ENCODE peak calls at places on chromosome 16, in five cellular contexts. B is K562, I is PC-9, R is neuronal stem cell, E is PC-3. S is an unnamed sample.

GRCh38 chr16:349211-349610 is 3.3 kb downstream of the AXIN1 start:
- DNase-seq in B (no peak), I (no peak), R (no peak), E (no peak), S (no peak)

GRCh38 chr16:11501583-11502138 is 85.1 kb downstream of the LITAF start:
- DNase-seq in B (no peak), I (no peak), R (peak; percentile 44), E (no peak), S (no peak)

GRCh38 chr16:3046506-3047386 is at the start of gene MMP25:
- DNase-seq in B (no peak), I (no peak), R (no peak), E (no peak), S (no peak)

GRCh38 chr16:1527836-1528811 is 5.3 kb upstream of the TMEM204 start:
- DNase-seq in B (peak; percentile 69), I (no peak), R (no peak), E (no peak), S (no peak)

GRCh38 chr16:14475370-14476139 is 154.5 kb downstream of the PARN start:
- DNase-seq in B (no peak), I (peak; percentile 81), R (no peak), E (peak; percentile 73), S (no peak)

GRCh38 chr16:87076950-87077749 is 240.0 kb downstream of the C16orf95 start:
- DNase-seq in B (peak; percentile 60), I (no peak), R (no peak), E (peak; percentile 65), S (peak; percentile 89)

GRCh38 chr16:58399718-58400633 is 7.7 kb downstream of the GINS3 start:
- DNase-seq in B (no peak), I (no peak), R (no peak), E (peak; percentile 54), S (no peak)

GRCh38 chr16:4465977-4466779 is 8.2 kb downstream of the NMRAL1 start:
- DNase-seq in B (no peak), I (no peak), R (no peak), E (no peak), S (no peak)

GRCh38 chr16:29784901-29785500 is 5.5 kb upstream of the KIF22 start:
- DNase-seq in B (peak; percentile 79), I (no peak), R (peak; percentile 48), E (no peak), S (no peak)

GRCh38 chr16:21162661-21163151 is 4.2 kb downstream of the LDAF1 start:
- DNase-seq in B (no peak), I (no peak), R (no peak), E (no peak), S (no peak)

GRCh38 chr16:14334366-14335105 is 263.4 kb downstream of the MRTFB start:
- DNase-seq in B (no peak), I (no peak), R (no peak), E (no peak), S (no peak)

GRCh38 chr16:89018605-89019158 is 41.7 kb upstream of the CBFA2T3 start:
- DNase-seq in B (no peak), I (no peak), R (no peak), E (no peak), S (no peak)

GRCh38 chr16:392450-393027 is 4.5 kb upstream of the NME4 start:
- DNase-seq in B (no peak), I (no peak), R (no peak), E (no peak), S (no peak)

GRCh38 chr16:29806096-29806579 is at the start of gene MAZ:
- DNase-seq in B (no peak), I (peak; percentile 77), R (no peak), E (no peak), S (no peak)

GRCh38 chr16:30721167-30721566 is 22.2 kb downstream of the SRCAP start:
- DNase-seq in B (no peak), I (no peak), R (no peak), E (no peak), S (no peak)

GRCh38 chr16:83830091-83830768 is 22.5 kb downstream of the HSBP1 start:
- DNase-seq in B (peak; percentile 79), I (no peak), R (no peak), E (no peak), S (no peak)

GRCh38 chr16:2520784-2521577 is 810 bp downstream of the AMDHD2 start:
- DNase-seq in B (peak; percentile 76), I (peak; percentile 73), R (no peak), E (peak; percentile 76), S (peak; percentile 78)

GRCh38 chr16:75224683-75225082 is 5.9 kb downstream of the CTRB1 start:
- DNase-seq in B (no peak), I (no peak), R (no peak), E (no peak), S (no peak)

GRCh38 chr16:80317132-80318098 is 223.4 kb upstream of the DYNLRB2 start:
- DNase-seq in B (peak; percentile 19), I (no peak), R (no peak), E (peak; percentile 4), S (no peak)

GRCh38 chr16:67915831-67916723 is 15.6 kb downstream of the CTRL start:
- DNase-seq in B (no peak), I (no peak), R (no peak), E (no peak), S (no peak)

GRCh38 chr16:68074850-68075249 is 10.3 kb upstream of the NFATC3 start:
- DNase-seq in B (no peak), I (no peak), R (no peak), E (no peak), S (peak; percentile 91)

GRCh38 chr16:88383401-88384221 is 852 bp downstream of the ZNF469 start:
- DNase-seq in B (no peak), I (no peak), R (no peak), E (peak; percentile 42), S (no peak)

GRCh38 chr16:70745536-70746025 is 55.4 kb downstream of the VAC14 start:
- DNase-seq in B (no peak), I (no peak), R (no peak), E (no peak), S (no peak)

GRCh38 chr16:70746708-70747424 is 54.1 kb downstream of the VAC14 start:
- DNase-seq in B (peak; percentile 88), I (peak; percentile 99), R (no peak), E (peak; percentile 94), S (no peak)

GRCh38 chr16:70743791-70744190 is 57.2 kb downstream of the VAC14 start:
- DNase-seq in B (no peak), I (no peak), R (no peak), E (no peak), S (no peak)

GRCh38 chr16:70746040-70746707 is 54.8 kb downstream of the VAC14 start:
- DNase-seq in B (peak; percentile 22), I (peak; percentile 48), R (no peak), E (peak; percentile 73), S (no peak)

GRCh38 chr16:70744366-70744765 is 56.6 kb downstream of the VAC14 start:
- DNase-seq in B (no peak), I (no peak), R (no peak), E (no peak), S (no peak)
- H2AFZ ChIP-seq in B (no peak overlapping the region), I (no peak overlapping the region), R (no peak overlapping the region), E (no peak overlapping the region), S (no peak overlapping the region)

GRCh38 chr16:53768167-53768566 is 64.2 kb downstream of the FTO start:
- DNase-seq in B (no peak), I (no peak), R (no peak), E (peak; percentile 48), S (peak; percentile 42)
- H3K4me1 ChIP-seq in B (no peaks in the 10 kb centered on the region), I (peaks cover 49% of the 10 kb centered on the region), R (peaks cover 16% of the 10 kb centered on the region), E (peaks cover 43% of the 10 kb centered on the region), S (peaks cover 60% of the 10 kb centered on the region)

DNA sequence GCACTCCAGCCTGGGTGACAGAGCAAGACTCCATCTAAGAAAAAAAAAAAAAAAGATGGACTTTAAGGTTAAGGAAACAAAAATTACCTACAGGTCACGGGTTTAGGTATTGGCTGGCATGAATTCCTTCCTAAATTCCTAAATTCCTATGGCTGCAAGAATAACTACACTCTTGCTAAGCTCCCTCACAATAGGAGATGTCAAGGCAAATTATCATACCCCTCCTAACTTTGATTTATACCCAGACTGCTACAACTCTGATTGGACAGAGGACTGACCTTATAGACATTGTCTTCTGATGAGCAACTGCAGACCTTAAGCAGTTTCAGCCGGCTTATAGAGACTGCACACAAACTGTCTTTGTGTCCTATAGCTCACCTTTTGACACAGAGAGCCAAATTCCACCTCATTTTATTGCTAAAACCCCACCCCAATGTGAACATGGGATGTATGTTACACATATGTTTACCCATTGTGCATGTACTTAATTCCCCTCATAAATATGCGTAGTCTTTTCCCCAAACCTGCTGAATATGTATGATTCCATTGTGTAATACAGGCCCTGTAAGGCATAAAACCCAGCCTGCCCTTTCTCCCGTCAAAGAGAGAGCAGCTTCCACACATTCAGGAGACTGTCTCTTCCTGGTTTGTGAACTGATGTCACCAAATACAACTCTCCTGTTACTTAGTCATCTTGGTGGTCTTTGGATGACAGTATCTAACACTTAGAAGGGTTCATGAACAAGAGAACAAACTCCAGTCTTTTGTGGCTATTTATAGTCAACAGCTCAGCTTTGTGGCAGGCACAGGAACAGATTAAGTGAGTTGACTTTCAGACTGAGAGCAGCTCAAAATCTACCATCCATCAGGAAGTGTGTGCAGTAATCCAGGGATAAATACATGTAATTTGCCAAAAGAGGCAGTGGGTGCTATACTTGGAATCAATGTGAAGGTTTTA is 24.8 kb upstream of the TMC7 start:
- DNase-seq in B (no peak), I (peak; percentile 34), R (no peak), E (no peak), S (no peak)
- H3K4me3 ChIP-seq in B (no peak overlapping the region), I (no peak overlapping the region), R (no peak overlapping the region), E (no peak overlapping the region), S (no peak overlapping the region)

GRCh38 chr16:57113664-57114063 is 21.3 kb downstream of the CPNE2 start:
- DNase-seq in B (no peak), I (no peak), R (no peak), E (no peak), S (no peak)

GRCh38 chr16:57111420-57111819 is 19.0 kb downstream of the CPNE2 start:
- DNase-seq in B (no peak), I (no peak), R (no peak), E (no peak), S (no peak)

GRCh38 chr16:57110937-57111336 is 18.6 kb downstream of the CPNE2 start:
- DNase-seq in B (no peak), I (no peak), R (no peak), E (no peak), S (no peak)

GRCh38 chr16:57113042-57113453 is 20.7 kb downstream of the CPNE2 start:
- DNase-seq in B (no peak), I (no peak), R (no peak), E (no peak), S (no peak)

GRCh38 chr16:57112403-57113041 is 20.1 kb downstream of the CPNE2 start:
- DNase-seq in B (peak; percentile 43), I (no peak), R (no peak), E (no peak), S (no peak)
- H2AFZ ChIP-seq in B (no peak overlapping the region), I (no peak overlapping the region), R (no peak overlapping the region), E (no peak overlapping the region), S (no peak overlapping the region)

GRCh38 chr16:24734382-24734781 is 4.9 kb downstream of the TNRC6A start:
- DNase-seq in B (no peak), I (no peak), R (no peak), E (no peak), S (no peak)
- H3K4me1 ChIP-seq in B (peaks cover 7% of the 10 kb centered on the region), I (peaks cover 65% of the 10 kb centered on the region), R (peaks cover 7% of the 10 kb centered on the region), E (peaks cover 31% of the 10 kb centered on the region), S (peaks cover 50% of the 10 kb centered on the region)

S was measured in Karpas-422.